ENCODE peak calls at places on chromosomes 13 and 19, in eight cellular contexts. J is pancreas, W is lung, A is uterus, L is fibroblast of lung, T is mesendoderm, R is HCT116, G is A549. B is an unnamed sample.

GRCh38 chr19:5957132-5957531 is 20.8 kb downstream of the RANBP3 start:
- DNase-seq in G (no peak), R (no peak), J (no peak), L (no peak), A (no peak), T (no peak), W (no peak), B (no peak)

GRCh38 chr19:5261151-5261890 is 79.3 kb downstream of the PTPRS start:
- DNase-seq in A (no peak), G (no peak), T (no peak), L (no peak), J (no peak), W (no peak), R (no peak), B (peak; percentile 62)

GRCh38 chr13:46682015-46682414 is 114.9 kb downstream of the ESD start:
- DNase-seq in A (no peak), J (no peak), G (no peak), T (no peak), L (no peak), R (no peak), W (no peak), B (no peak)

GRCh38 chr19:18541992-18542935 is 1.1 kb downstream of the FKBP8 start:
- DNase-seq in W (no peak), R (no peak), L (no peak), T (no peak), A (no peak), G (no peak), J (no peak), B (no peak)

GRCh38 chr19:45467115-45467455 is 711 bp upstream of the FOSB start:
- DNase-seq in J (no peak), A (no peak), T (peak; percentile 46), W (no peak), G (no peak), L (no peak), R (no peak), B (no peak)

GRCh38 chr13:80341098-80341701 is at the start of gene SPRY2:
- DNase-seq in J (peak; percentile 89), W (peak; percentile 92), T (peak; percentile 99), L (peak; percentile 98), A (peak; percentile 92), R (peak; percentile 68), G (peak; percentile 92), B (no peak)

GRCh38 chr19:52198678-52199077 is 8.8 kb downstream of the PPP2R1A start:
- DNase-seq in T (no peak), A (no peak), L (no peak), W (no peak), R (no peak), G (no peak), J (no peak), B (no peak)

GRCh38 chr19:19627716-19628498 is at the start of gene LPAR2:
- DNase-seq in W (peak; percentile 64), A (no peak), T (peak; percentile 81), G (no peak), L (no peak), R (peak; percentile 24), J (peak; percentile 84), B (no peak)

GRCh38 chr13:71169125-71169524 is 697.9 kb downstream of the DACH1 start:
- DNase-seq in A (no peak), L (peak; percentile 47), R (no peak), T (no peak), J (no peak), G (no peak), W (no peak), B (no peak)

GRCh38 chr19:38675611-38676010 is 28.2 kb downstream of the ACTN4 start:
- DNase-seq in G (no peak), T (no peak), L (no peak), R (no peak), W (no peak), A (no peak), J (peak; percentile 29), B (no peak)

GRCh38 chr19:38673030-38673429 is 25.6 kb downstream of the ACTN4 start:
- DNase-seq in L (no peak), R (no peak), G (no peak), A (no peak), T (no peak), W (no peak), J (no peak), B (no peak)

GRCh38 chr19:38676023-38676877 is 28.8 kb downstream of the ACTN4 start:
- DNase-seq in T (no peak), G (no peak), L (peak; percentile 56), A (no peak), R (no peak), J (peak; percentile 21), W (no peak), B (peak; percentile 63)

GRCh38 chr19:38676878-38677646 is 29.6 kb downstream of the ACTN4 start:
- DNase-seq in W (no peak), R (no peak), A (no peak), J (no peak), T (no peak), G (no peak), L (no peak), B (no peak)

DNA sequence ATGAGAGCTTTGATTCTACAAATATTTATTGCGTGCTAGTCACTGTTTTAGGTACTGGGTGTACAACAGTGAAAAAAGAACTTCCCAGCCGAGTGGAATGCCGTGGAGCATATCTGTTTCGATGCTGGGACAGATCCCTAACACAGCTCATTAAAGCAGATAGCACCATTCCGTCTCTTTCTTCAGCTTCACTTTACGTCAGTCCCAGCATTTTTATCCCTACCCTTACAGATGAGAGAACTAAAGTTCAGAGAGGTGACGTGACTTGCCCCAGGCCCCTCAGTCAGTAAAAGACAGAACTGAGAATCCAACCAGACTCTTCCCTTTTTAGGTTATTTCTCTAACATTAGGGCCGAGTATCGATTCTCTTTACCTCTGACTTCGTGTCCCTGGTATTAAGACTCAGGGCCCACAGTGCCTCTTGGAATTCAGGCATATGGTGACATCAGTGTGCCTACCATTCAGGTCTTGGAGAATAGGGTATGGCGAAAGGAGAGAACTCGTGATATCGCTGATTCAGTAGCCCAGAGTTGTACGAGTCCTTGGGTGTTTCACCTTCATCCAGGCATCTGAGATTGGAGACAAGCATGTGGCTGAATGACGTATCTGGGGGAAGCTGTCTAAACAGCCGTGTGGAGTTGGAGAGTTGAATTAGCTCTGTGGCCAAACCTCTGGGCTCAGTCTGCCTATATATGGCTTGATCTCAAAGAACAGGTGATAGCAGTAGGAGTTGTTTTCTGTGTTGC is 27.1 kb downstream of the ACTN4 start:
- DNase-seq in L (peak; percentile 36), G (no peak), W (no peak), J (no peak), T (peak; percentile 82), R (no peak), A (peak; percentile 78), B (peak; percentile 100)
- H3K4me1 ChIP-seq in L (peaks cover 33% of the 10 kb centered on the region), G (peaks cover 90% of the 10 kb centered on the region), W (peaks cover 55% of the 10 kb centered on the region), J (peaks cover 60% of the 10 kb centered on the region), T (peaks cover 16% of the 10 kb centered on the region), R (peaks cover 85% of the 10 kb centered on the region), A (peaks cover 48% of the 10 kb centered on the region), B (peaks cover 35% of the 10 kb centered on the region)

DNA sequence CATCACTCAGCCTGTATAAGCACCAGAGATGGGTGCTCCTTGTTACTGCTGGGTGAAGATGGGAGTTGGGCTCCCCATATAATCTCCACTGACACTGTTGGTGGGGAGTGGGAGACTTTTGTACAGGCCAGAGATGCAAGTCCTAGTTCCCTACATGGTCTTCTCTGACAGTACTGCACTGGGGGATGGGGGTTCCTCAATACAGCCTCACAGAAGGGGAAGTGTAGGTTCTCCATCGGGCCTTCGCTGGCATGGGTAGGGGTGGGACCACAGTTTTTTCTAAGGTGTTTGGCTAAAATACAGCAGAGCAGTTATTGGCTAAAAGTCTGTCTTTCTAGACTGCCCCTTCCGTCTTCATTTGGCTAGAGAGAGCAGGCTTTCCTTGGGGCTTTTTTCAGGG is 167.2 kb upstream of the SERP2 start:
- DNase-seq in L (no peak), A (no peak), G (no peak), W (no peak), T (no peak), R (no peak), J (no peak), B (no peak)
- H3K4me1 ChIP-seq in L (no peaks in the 10 kb centered on the region), A (no peaks in the 10 kb centered on the region), G (no peaks in the 10 kb centered on the region), W (no peaks in the 10 kb centered on the region), T (no peaks in the 10 kb centered on the region), R (peaks cover 6% of the 10 kb centered on the region), J (no peaks in the 10 kb centered on the region), B (peaks cover 4% of the 10 kb centered on the region)

GRCh38 chr13:31946091-31946770 is 85.3 kb upstream of the FRY start:
- DNase-seq in A (no peak), R (no peak), J (no peak), W (no peak), T (no peak), L (no peak), G (no peak), B (no peak)
- H3K4me1 ChIP-seq in A (no peaks in the 10 kb centered on the region), R (peaks cover 3% of the 10 kb centered on the region), J (peaks cover 18% of the 10 kb centered on the region), W (peaks cover 8% of the 10 kb centered on the region), T (no peaks in the 10 kb centered on the region), L (peaks cover 26% of the 10 kb centered on the region), G (no peaks in the 10 kb centered on the region), B (peaks cover 8% of the 10 kb centered on the region)

DNA sequence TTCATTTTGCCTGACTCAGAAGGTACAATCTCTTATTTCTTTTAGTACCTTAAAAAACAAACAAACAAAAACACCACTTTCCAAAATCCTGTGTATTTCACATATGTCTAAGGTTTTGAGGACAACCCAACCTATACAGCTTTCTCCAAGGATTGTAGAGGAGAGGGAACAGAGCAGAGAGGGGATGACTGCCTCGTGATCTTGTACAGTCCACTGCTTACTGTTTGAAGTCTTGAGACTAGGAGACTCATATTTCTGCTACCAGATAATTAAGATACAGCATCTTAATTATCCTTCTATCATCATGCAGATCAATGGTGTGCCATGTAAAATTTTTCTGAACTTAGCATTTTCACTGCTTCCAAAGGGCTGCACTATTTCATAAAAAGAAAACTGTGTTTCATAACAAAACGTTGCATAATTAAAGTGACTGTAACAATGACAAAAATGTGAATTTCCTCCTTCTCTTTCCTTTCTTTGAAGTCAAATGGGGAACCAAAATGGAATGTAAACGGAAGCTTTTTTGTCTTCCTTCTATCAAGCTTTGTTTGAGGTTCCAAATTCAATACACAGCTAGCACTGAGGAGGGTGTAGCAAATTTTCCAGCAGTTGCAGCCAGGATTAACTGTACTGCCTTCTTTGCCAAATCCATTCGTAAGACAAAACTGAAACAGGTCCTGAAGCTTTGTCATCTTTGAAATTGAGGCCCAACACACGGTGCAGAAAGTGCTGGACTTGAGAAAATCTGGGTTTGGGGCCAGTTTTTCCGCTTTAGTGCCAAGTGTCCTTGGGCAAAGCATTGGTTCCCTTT is 34.8 kb upstream of the RCBTB2 start:
- DNase-seq in J (no peak), W (no peak), R (no peak), T (no peak), L (peak; percentile 33), G (no peak), A (no peak), B (no peak)
- H3K4me1 ChIP-seq in J (no peaks in the 10 kb centered on the region), W (peaks cover 8% of the 10 kb centered on the region), R (no peaks in the 10 kb centered on the region), T (peaks cover 3% of the 10 kb centered on the region), L (peaks cover 3% of the 10 kb centered on the region), G (no peaks in the 10 kb centered on the region), A (no peaks in the 10 kb centered on the region), B (peaks cover 12% of the 10 kb centered on the region)

DNA sequence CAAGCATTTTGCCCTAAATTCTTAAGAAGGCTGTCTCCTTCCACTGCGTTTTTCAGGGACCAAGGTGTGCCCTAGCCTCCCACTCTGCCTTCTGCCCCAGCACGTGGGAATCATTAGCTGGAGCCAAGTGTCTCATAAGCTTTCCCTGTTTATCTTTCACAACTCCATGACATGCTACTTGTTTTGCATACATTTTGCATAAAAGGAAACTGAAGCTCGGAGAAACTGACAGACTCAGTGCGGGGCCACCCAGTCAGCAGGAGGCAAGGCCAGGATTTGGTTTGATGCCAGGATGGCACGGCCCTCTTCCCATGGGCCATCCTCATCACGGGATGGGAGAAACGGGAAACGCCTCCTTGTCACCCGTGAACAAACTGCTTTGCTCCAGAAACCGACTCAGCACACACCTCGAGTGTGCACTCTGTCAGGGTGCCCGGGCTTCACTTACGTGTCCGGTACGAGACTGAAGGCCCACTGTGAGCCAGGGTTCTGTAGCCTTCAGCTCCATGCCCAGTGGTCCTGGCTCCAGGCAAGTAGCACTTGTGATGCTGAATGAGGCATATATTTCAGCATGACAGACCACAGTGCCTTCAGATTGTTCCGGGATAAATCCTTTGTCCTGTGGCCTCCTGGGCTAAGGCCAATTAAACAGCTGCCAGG is 9.6 kb downstream of the CEBPA start:
- DNase-seq in W (peak; percentile 66), G (peak; percentile 41), T (no peak), R (no peak), A (no peak), J (peak; percentile 31), L (no peak), B (peak; percentile 35)
- H3K4me1 ChIP-seq in W (no peaks in the 10 kb centered on the region), G (peaks cover 42% of the 10 kb centered on the region), T (no peaks in the 10 kb centered on the region), R (peaks cover 39% of the 10 kb centered on the region), A (no peaks in the 10 kb centered on the region), J (peaks cover 7% of the 10 kb centered on the region), L (peaks cover 2% of the 10 kb centered on the region), B (peaks cover 26% of the 10 kb centered on the region)